ENCODE peak calls at places on chromosomes 13 and 19, in four cellular contexts. Y is body of pancreas, E is fibroblast of the aortic adventitia, N is substantia nigra. F is an unnamed sample.

GRCh38 chr19:40799558-40800338 is 757 bp downstream of the EGLN2 start:
- DNase-seq in Y (no peak), E (no peak), N (no peak), F (peak)

GRCh38 chr19:38878575-38879399 is 712 bp upstream of the RINL start:
- DNase-seq in Y (no peak), E (no peak), N (no peak), F (no peak)

GRCh38 chr13:66835040-66835628 is 395.0 kb downstream of the PCDH9 start:
- DNase-seq in Y (peak), E (peak), N (peak), F (peak)

GRCh38 chr13:112453874-112454647 is 77.9 kb downstream of the SPACA7 start:
- DNase-seq in Y (no peak), E (no peak), N (no peak), F (no peak)

GRCh38 chr13:27171830-27172494 is 351 bp upstream of the USP12 start:
- DNase-seq in Y (peak), E (peak), N (peak), F (peak)

GRCh38 chr13:57970404-57970803 is 338.9 kb downstream of the PCDH17 start:
- DNase-seq in Y (no peak), E (no peak), N (no peak), F (no peak)

GRCh38 chr19:40035996-40036395 is 20.0 kb downstream of the ZNF780B start:
- DNase-seq in Y (no peak), E (no peak), N (no peak), F (no peak)

GRCh38 chr13:38849316-38849715 is 141.3 kb downstream of the STOML3 start:
- DNase-seq in Y (no peak), E (no peak), N (no peak), F (no peak)

GRCh38 chr19:28934626-28935025 is 278.3 kb downstream of the UQCRFS1 start:
- DNase-seq in Y (no peak), E (peak), N (no peak), F (no peak)

GRCh38 chr19:17687141-17687856 is 855 bp downstream of the UNC13A start:
- DNase-seq in Y (no peak), E (no peak), N (no peak), F (no peak)

GRCh38 chr13:36778083-36778671 is 40.8 kb upstream of the RFXAP start:
- DNase-seq in Y (no peak), E (peak), N (no peak), F (no peak)

GRCh38 chr13:111211789-111212516 is 96.8 kb downstream of the ARHGEF7 start:
- DNase-seq in Y (no peak), E (peak), N (no peak), F (no peak)

GRCh38 chr19:36771275-36772231 is 1.1 kb downstream of the ZNF850 start:
- DNase-seq in Y (peak), E (peak), N (peak), F (peak)

GRCh38 chr19:40219721-40220276 is 1.6 kb upstream of the TTC9B start:
- DNase-seq in Y (no peak), E (peak), N (no peak), F (peak)

GRCh38 chr13:111925146-111925875 is 141.6 kb upstream of the SOX1 start:
- DNase-seq in Y (peak), E (no peak), N (no peak), F (no peak)

GRCh38 chr13:20160346-20161274 is at the start of gene GJA3:
- DNase-seq in Y (no peak), E (no peak), N (no peak), F (no peak)

GRCh38 chr19:10006752-10007323 is 3.5 kb downstream of the COL5A3 start:
- DNase-seq in Y (no peak), E (no peak), N (no peak), F (no peak)

F was measured in thyroid gland.